ENCODE peak calls at places on chromosome 20, in five cellular contexts. One of them, this sample, is unnamed.

GRCh38 chr20:58389324-58389967 is 417 bp downstream of the VAPB start:
- DNase-seq in HepG2: peak
- DNase-seq in SK-N-SH: peak
- DNase-seq in K562: peak
- DNase-seq in GM12878: no peak
- DNase-seq in this sample: peak

GRCh38 chr20:54166987-54167662 is 6.7 kb downstream of the CYP24A1 start:
- DNase-seq in K562: no peak
- DNase-seq in GM12878: no peak
- DNase-seq in SK-N-SH: no peak
- DNase-seq in HepG2: no peak
- DNase-seq in this sample: no peak

GRCh38 chr20:18647777-18648176 is 59.9 kb downstream of the DTD1 start:
- DNase-seq in K562: no peak
- DNase-seq in SK-N-SH: no peak
- DNase-seq in GM12878: no peak
- DNase-seq in HepG2: no peak
- DNase-seq in this sample: no peak

GRCh38 chr20:57601211-57601570 is 19.0 kb downstream of the ZBP1 start:
- DNase-seq in SK-N-SH: no peak
- DNase-seq in K562: no peak
- DNase-seq in HepG2: no peak
- DNase-seq in GM12878: no peak
- DNase-seq in this sample: no peak

GRCh38 chr20:58713801-58714339 is 21.3 kb downstream of the NPEPL1 start:
- DNase-seq in SK-N-SH: peak
- DNase-seq in K562: no peak
- DNase-seq in GM12878: no peak
- DNase-seq in HepG2: no peak
- DNase-seq in this sample: no peak

GRCh38 chr20:14997791-14998190 is 660.4 kb upstream of the FLRT3 start:
- DNase-seq in SK-N-SH: no peak
- DNase-seq in K562: no peak
- DNase-seq in HepG2: no peak
- DNase-seq in GM12878: no peak
- DNase-seq in this sample: no peak

GRCh38 chr20:19486448-19486847 is 271.6 kb upstream of the RIN2 start:
- DNase-seq in K562: no peak
- DNase-seq in GM12878: no peak
- DNase-seq in HepG2: no peak
- DNase-seq in SK-N-SH: no peak
- DNase-seq in this sample: no peak

GRCh38 chr20:41011551-41012067 is 17.0 kb upstream of the TOP1 start:
- DNase-seq in SK-N-SH: no peak
- DNase-seq in HepG2: no peak
- DNase-seq in K562: no peak
- DNase-seq in GM12878: peak
- DNase-seq in this sample: no peak

GRCh38 chr20:38202153-38202981 is 37.3 kb upstream of the TGM2 start:
- DNase-seq in SK-N-SH: no peak
- DNase-seq in K562: no peak
- DNase-seq in GM12878: no peak
- DNase-seq in HepG2: no peak
- DNase-seq in this sample: no peak

GRCh38 chr20:53713328-53714056 is 119.9 kb upstream of the ZNF217 start:
- DNase-seq in GM12878: no peak
- DNase-seq in SK-N-SH: no peak
- DNase-seq in HepG2: no peak
- DNase-seq in K562: no peak
- DNase-seq in this sample: no peak

GRCh38 chr20:59948828-59949720 is 8.9 kb downstream of the FAM217B start:
- DNase-seq in K562: no peak
- DNase-seq in HepG2: peak
- DNase-seq in SK-N-SH: peak
- DNase-seq in GM12878: no peak
- DNase-seq in this sample: peak

GRCh38 chr20:22810626-22811559 is 224.2 kb upstream of the SSTR4 start:
- DNase-seq in HepG2: no peak
- DNase-seq in SK-N-SH: no peak
- DNase-seq in GM12878: no peak
- DNase-seq in K562: no peak
- DNase-seq in this sample: no peak

GRCh38 chr20:5402903-5403531 is 86.3 kb upstream of the PROKR2 start:
- DNase-seq in SK-N-SH: no peak
- DNase-seq in HepG2: peak
- DNase-seq in K562: peak
- DNase-seq in GM12878: no peak
- DNase-seq in this sample: peak

GRCh38 chr20:25237610-25238318 is 10.1 kb upstream of the PYGB start:
- DNase-seq in GM12878: no peak
- DNase-seq in SK-N-SH: no peak
- DNase-seq in HepG2: peak
- DNase-seq in K562: peak
- DNase-seq in this sample: no peak

GRCh38 chr20:47274449-47275108 is 81.9 kb downstream of the ZMYND8 start:
- DNase-seq in SK-N-SH: no peak
- DNase-seq in K562: no peak
- DNase-seq in GM12878: peak
- DNase-seq in HepG2: peak
- DNase-seq in this sample: no peak

GRCh38 chr20:4699216-4699615 is 22.5 kb upstream of the PRND start:
- DNase-seq in GM12878: no peak
- DNase-seq in SK-N-SH: no peak
- DNase-seq in HepG2: no peak
- DNase-seq in K562: no peak
- DNase-seq in this sample: no peak

GRCh38 chr20:58473818-58474425 is 41.3 kb downstream of the APCDD1L start:
- DNase-seq in GM12878: no peak
- DNase-seq in SK-N-SH: peak
- DNase-seq in K562: no peak
- DNase-seq in HepG2: no peak
- DNase-seq in this sample: no peak

GRCh38 chr20:48932375-48932941 is 10.9 kb downstream of the ARFGEF2 start:
- DNase-seq in HepG2: peak
- DNase-seq in SK-N-SH: no peak
- DNase-seq in GM12878: no peak
- DNase-seq in K562: no peak
- DNase-seq in this sample: no peak

GRCh38 chr20:63963784-63964301 is 5.9 kb downstream of the ZNF512B start:
- DNase-seq in SK-N-SH: no peak
- DNase-seq in K562: no peak
- DNase-seq in HepG2: no peak
- DNase-seq in GM12878: no peak
- DNase-seq in this sample: no peak

GRCh38 chr20:34281177-34281576 is 22.0 kb downstream of the AHCY start:
- DNase-seq in HepG2: no peak
- DNase-seq in GM12878: no peak
- DNase-seq in K562: no peak
- DNase-seq in SK-N-SH: no peak
- DNase-seq in this sample: no peak

GRCh38 chr20:13041574-13042457 is 33.0 kb downstream of the SPTLC3 start:
- DNase-seq in K562: no peak
- DNase-seq in GM12878: no peak
- DNase-seq in HepG2: no peak
- DNase-seq in SK-N-SH: no peak
- DNase-seq in this sample: no peak

GRCh38 chr20:45813006-45813340 is 529 bp downstream of the UBE2C start:
- DNase-seq in K562: no peak
- DNase-seq in HepG2: no peak
- DNase-seq in SK-N-SH: no peak
- DNase-seq in GM12878: no peak
- DNase-seq in this sample: no peak

GRCh38 chr20:38569747-38570519 is 11.1 kb upstream of the ADIG start:
- DNase-seq in HepG2: no peak
- DNase-seq in SK-N-SH: no peak
- DNase-seq in K562: no peak
- DNase-seq in GM12878: no peak
- DNase-seq in this sample: no peak

GRCh38 chr20:58690851-58691250 is 1.7 kb upstream of the NPEPL1 start:
- DNase-seq in SK-N-SH: no peak
- DNase-seq in HepG2: no peak
- DNase-seq in GM12878: no peak
- DNase-seq in K562: no peak
- DNase-seq in this sample: no peak

GRCh38 chr20:25017257-25017803 is 24.8 kb upstream of the APMAP start:
- DNase-seq in SK-N-SH: no peak
- DNase-seq in GM12878: no peak
- DNase-seq in HepG2: peak
- DNase-seq in K562: no peak
- DNase-seq in this sample: no peak

GRCh38 chr20:17525650-17526049 is 5.5 kb downstream of the BFSP1 start:
- DNase-seq in K562: peak
- DNase-seq in HepG2: peak
- DNase-seq in GM12878: no peak
- DNase-seq in SK-N-SH: peak
- DNase-seq in this sample: peak

GRCh38 chr20:51688600-51688999 is 79.6 kb downstream of the ATP9A start:
- DNase-seq in HepG2: no peak
- DNase-seq in K562: no peak
- DNase-seq in GM12878: no peak
- DNase-seq in SK-N-SH: peak
- DNase-seq in this sample: no peak

GRCh38 chr20:11852801-11853200 is 64.9 kb upstream of the BTBD3 start:
- DNase-seq in K562: no peak
- DNase-seq in SK-N-SH: no peak
- DNase-seq in GM12878: no peak
- DNase-seq in HepG2: no peak
- DNase-seq in this sample: no peak

GRCh38 chr20:62096421-62097380 is 25.6 kb upstream of the LSM14B start:
- DNase-seq in SK-N-SH: no peak
- DNase-seq in HepG2: no peak
- DNase-seq in GM12878: no peak
- DNase-seq in K562: no peak
- DNase-seq in this sample: no peak

GRCh38 chr20:62103508-62104233 is 18.6 kb upstream of the LSM14B start:
- DNase-seq in K562: no peak
- DNase-seq in HepG2: no peak
- DNase-seq in SK-N-SH: no peak
- DNase-seq in GM12878: no peak
- DNase-seq in this sample: no peak

GRCh38 chr20:62101078-62101477 is 21.2 kb upstream of the LSM14B start:
- DNase-seq in GM12878: no peak
- DNase-seq in HepG2: no peak
- DNase-seq in SK-N-SH: no peak
- DNase-seq in K562: no peak
- DNase-seq in this sample: no peak

GRCh38 chr20:62097881-62098407 is 24.3 kb upstream of the LSM14B start:
- DNase-seq in HepG2: no peak
- DNase-seq in SK-N-SH: no peak
- DNase-seq in GM12878: no peak
- DNase-seq in K562: no peak
- DNase-seq in this sample: no peak
- TF ChIP-seq FOXM1 in HepG2: no peak
- TF ChIP-seq FOXM1 in SK-N-SH: no peak
- TF ChIP-seq FOXM1 in GM12878: no peak
- TF ChIP-seq FOXM1 in K562: no peak
- TF ChIP-seq FOXM1 in this sample: no peak

DNA sequence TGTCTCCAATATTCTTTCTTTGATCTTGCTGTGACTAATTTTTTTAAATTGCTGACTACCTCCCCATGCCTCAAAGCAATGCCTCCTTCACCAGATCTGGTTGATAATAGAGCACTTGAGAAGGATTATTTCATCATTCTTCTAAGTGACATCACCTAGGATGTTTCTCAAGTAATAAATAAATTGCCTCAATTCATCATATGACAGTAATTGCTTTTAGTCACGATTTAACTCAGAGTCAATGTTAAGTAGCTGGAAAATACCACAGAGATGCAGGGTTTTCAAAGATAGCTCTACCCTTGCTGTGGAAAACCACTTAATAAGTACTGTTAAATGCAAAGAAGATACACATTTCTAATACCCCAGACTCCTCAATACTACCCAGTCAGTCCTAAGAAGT is 640.4 kb upstream of the CHD6 start:
- DNase-seq in SK-N-SH: no peak
- DNase-seq in GM12878: no peak
- DNase-seq in K562: no peak
- DNase-seq in HepG2: no peak
- DNase-seq in this sample: no peak
- TF ChIP-seq FOXM1 in SK-N-SH: no peak
- TF ChIP-seq FOXM1 in GM12878: no peak
- TF ChIP-seq FOXM1 in K562: no peak
- TF ChIP-seq FOXM1 in HepG2: no peak
- TF ChIP-seq FOXM1 in this sample: no peak

GRCh38 chr20:32112862-32113261 is 3.3 kb downstream of the TM9SF4 start:
- DNase-seq in GM12878: no peak
- DNase-seq in SK-N-SH: no peak
- DNase-seq in HepG2: no peak
- DNase-seq in K562: no peak
- DNase-seq in this sample: no peak
- TF ChIP-seq FOXM1 in GM12878: no peak
- TF ChIP-seq FOXM1 in SK-N-SH: no peak
- TF ChIP-seq FOXM1 in HepG2: no peak
- TF ChIP-seq FOXM1 in K562: no peak
- TF ChIP-seq FOXM1 in this sample: no peak

GRCh38 chr20:8435251-8436035 is 303.4 kb downstream of the PLCB1 start:
- DNase-seq in SK-N-SH: no peak
- DNase-seq in HepG2: no peak
- DNase-seq in GM12878: no peak
- DNase-seq in K562: no peak
- DNase-seq in this sample: no peak

GRCh38 chr20:8431538-8432434 is 299.7 kb downstream of the PLCB1 start:
- DNase-seq in K562: no peak
- DNase-seq in GM12878: no peak
- DNase-seq in HepG2: no peak
- DNase-seq in SK-N-SH: peak
- DNase-seq in this sample: no peak

GRCh38 chr20:8433286-8433685 is 301.2 kb downstream of the PLCB1 start:
- DNase-seq in GM12878: no peak
- DNase-seq in K562: no peak
- DNase-seq in HepG2: no peak
- DNase-seq in SK-N-SH: no peak
- DNase-seq in this sample: no peak

GRCh38 chr20:8434326-8434876 is 302.3 kb downstream of the PLCB1 start:
- DNase-seq in GM12878: no peak
- DNase-seq in K562: no peak
- DNase-seq in HepG2: no peak
- DNase-seq in SK-N-SH: no peak
- DNase-seq in this sample: no peak

DNA sequence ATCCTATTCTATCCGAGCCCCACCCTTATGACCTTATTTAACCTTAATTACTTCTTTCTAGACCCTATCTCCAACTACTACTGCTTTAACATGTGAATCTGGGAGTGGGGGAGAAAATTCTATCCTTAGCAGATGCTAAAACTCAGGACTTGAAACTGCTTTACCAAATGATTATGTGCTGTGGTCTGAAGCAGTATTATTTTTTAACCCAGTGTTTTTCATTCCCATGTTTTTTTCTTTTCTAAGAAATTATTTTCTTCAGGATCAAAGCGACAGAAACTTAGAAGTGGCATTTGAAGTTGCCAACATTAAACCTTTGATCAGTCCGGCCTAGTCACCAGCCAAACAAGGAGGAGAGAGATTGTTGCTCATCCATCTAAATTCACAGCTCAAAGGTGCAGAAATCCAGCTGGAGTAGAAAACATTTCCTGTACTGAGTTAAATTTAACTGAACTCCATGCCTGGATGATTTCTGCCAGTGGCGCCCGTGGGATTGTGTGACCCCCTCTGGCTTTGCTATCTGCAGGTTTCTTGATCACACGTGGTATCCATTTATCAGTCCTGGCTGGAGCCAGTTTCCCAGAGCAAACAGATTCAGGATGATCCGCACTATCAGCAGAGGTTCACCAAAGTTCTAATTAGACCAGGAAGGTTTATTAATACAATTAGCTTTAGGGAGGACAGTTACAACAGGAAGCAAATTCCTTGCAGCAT is 300.5 kb downstream of the PLCB1 start:
- DNase-seq in GM12878: no peak
- DNase-seq in K562: no peak
- DNase-seq in SK-N-SH: peak
- DNase-seq in HepG2: no peak
- DNase-seq in this sample: no peak
- TF ChIP-seq FOXM1 in GM12878: no peak
- TF ChIP-seq FOXM1 in K562: no peak
- TF ChIP-seq FOXM1 in SK-N-SH: no peak
- TF ChIP-seq FOXM1 in HepG2: no peak
- TF ChIP-seq FOXM1 in this sample: no peak